ENCODE peak calls at places on chromosomes 12 and 14, in five cellular contexts. J is CD8-positive, alpha-beta T cell; Y is neural progenitor cell; S is H7; T is right cardiac atrium. C is an unnamed sample.

GRCh38 chr12:9364224-9365176 is 156.3 kb upstream of the PZP start:
- DNase-seq in T (no peak), Y (peak; percentile 62), J (no peak), S (peak; percentile 64), C (peak; percentile 12)

GRCh38 chr14:69487226-69487625 is 2.7 kb downstream of the PLEKHD1 start:
- DNase-seq in Y (peak; percentile 60), J (no peak), S (no peak), T (no peak), C (no peak)

GRCh38 chr12:132153501-132154340 is 9.5 kb downstream of the NOC4L start:
- DNase-seq in T (peak; percentile 68), J (peak; percentile 75), Y (peak; percentile 93), S (peak; percentile 98), C (peak; percentile 81)

GRCh38 chr14:105385698-105386365 is 12.5 kb upstream of the TEX22 start:
- DNase-seq in T (peak; percentile 19), S (no peak), Y (no peak), J (no peak), C (no peak)

GRCh38 chr14:104001003-104001402 is 58.7 kb upstream of the RD3L start:
- DNase-seq in T (no peak), Y (peak; percentile 48), J (peak; percentile 19), S (peak; percentile 59), C (peak; percentile 30)

GRCh38 chr12:130456375-130457199 is 118.9 kb downstream of the PIWIL1 start:
- DNase-seq in T (peak; percentile 53), S (no peak), Y (no peak), J (no peak), C (no peak)

GRCh38 chr12:57864382-57864781 is 17.9 kb upstream of the CTDSP2 start:
- DNase-seq in S (peak; percentile 67), Y (peak; percentile 64), J (no peak), T (peak; percentile 29), C (no peak)

GRCh38 chr12:91182664-91183455 is at the start of gene DCN:
- DNase-seq in Y (no peak), S (no peak), T (no peak), J (no peak), C (no peak)

GRCh38 chr12:51752490-51752889 is 96.0 kb downstream of the FIGNL2 start:
- DNase-seq in T (peak; percentile 86), S (no peak), J (no peak), Y (peak; percentile 31), C (peak; percentile 18)

GRCh38 chr14:103031956-103032355 is 25.4 kb downstream of the CDC42BPB start:
- DNase-seq in T (no peak), Y (peak; percentile 33), S (peak; percentile 75), J (no peak), C (peak; percentile 26)

DNA sequence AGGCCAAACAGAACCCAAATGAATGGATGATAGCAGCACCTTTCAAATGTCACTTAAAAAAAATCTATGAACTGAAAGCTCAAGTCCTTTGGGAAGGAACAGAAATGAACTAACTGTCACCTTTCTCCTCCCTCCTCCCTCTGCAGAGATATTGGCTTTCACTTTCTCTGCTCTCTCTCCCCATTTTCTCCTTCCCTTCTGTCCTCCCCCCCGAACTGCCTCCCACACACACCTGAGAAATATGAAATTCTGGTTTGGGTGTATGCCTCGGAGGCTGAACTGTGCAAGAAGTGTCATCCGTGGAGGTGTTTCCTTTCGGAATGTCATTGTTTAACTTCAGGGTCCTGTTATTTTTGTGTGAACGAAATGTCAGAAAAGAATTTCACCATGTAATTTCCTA is 87.8 kb downstream of the NEDD1 start:
- DNase-seq in T (no peak), J (no peak), Y (no peak), S (no peak), C (no peak)
- H3K4me3 ChIP-seq in T (peak overlapping the region; percentile 20), J (no peak overlapping the region), Y (no peak overlapping the region), S (no peak overlapping the region), C (no peak overlapping the region)

GRCh38 chr12:12180575-12180974 is 86.3 kb downstream of the LRP6 start:
- DNase-seq in Y (no peak), J (no peak), S (no peak), T (no peak), C (no peak)

GRCh38 chr12:12182926-12183325 is 83.9 kb downstream of the LRP6 start:
- DNase-seq in T (no peak), S (no peak), J (no peak), Y (no peak), C (no peak)

GRCh38 chr12:12180136-12180535 is 86.7 kb downstream of the LRP6 start:
- DNase-seq in T (no peak), J (no peak), S (no peak), Y (no peak), C (no peak)

GRCh38 chr12:12178545-12178944 is 88.3 kb downstream of the LRP6 start:
- DNase-seq in Y (no peak), S (no peak), T (no peak), J (no peak), C (no peak)

DNA sequence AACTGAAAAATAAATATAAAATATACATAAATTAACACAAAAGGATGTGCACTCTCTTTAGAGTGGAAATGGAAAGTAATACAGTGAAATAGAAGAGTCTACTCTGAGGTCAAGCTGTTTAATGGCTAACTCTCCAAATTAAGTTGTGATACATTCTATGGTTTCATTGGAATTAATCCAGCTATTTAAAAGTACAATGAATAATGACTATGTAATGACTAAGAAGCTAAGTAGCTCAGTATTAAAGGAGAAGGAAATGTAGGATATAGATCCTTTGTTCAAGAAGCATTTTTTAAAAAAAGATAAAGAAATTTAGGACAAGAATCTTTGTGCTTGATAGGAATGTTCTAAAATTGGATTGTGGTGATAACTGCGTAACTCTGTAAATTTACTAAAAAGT is 85.3 kb downstream of the LRP6 start:
- DNase-seq in T (no peak), J (no peak), S (no peak), Y (no peak), C (no peak)
- H3K4me3 ChIP-seq in T (no peak overlapping the region), J (no peak overlapping the region), S (no peak overlapping the region), Y (no peak overlapping the region), C (no peak overlapping the region)

DNA sequence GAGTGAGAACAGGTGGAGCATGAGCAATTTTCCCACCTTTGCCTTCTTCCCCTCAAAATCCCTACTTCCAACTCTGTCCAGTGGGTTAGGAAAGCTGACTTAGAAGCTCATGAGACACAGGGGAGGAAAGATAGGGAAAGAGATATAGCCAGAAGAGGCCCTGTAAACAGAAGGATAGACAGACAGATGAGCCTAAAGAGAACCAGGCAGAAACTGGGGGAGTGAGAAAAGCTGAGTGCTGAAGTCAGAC is 5.0 kb downstream of the AJUBA start:
- DNase-seq in Y (no peak), J (no peak), S (no peak), T (no peak), C (no peak)
- H3K4me3 ChIP-seq in Y (peak overlapping the region; percentile 31), J (no peak overlapping the region), S (no peak overlapping the region), T (no peak overlapping the region), C (peak overlapping the region; percentile 6)

GRCh38 chr12:41189395-41190251 is 1.5 kb downstream of the PDZRN4 start:
- DNase-seq in T (peak; percentile 10), Y (peak; percentile 53), S (peak; percentile 26), J (no peak), C (no peak)
- H3K4me3 ChIP-seq in T (peak overlapping the region; percentile 38), Y (peak overlapping the region; percentile 49), S (peak overlapping the region; percentile 45), J (no peak overlapping the region), C (peak overlapping the region; percentile 18)